ENCODE peak calls at places on chromosomes 6 and 20, in four cellular contexts. F, W, Y and I are unnamed samples.

GRCh38 chr20:51562334-51563140 is 20.0 kb upstream of the NFATC2 start:
- DNase-seq in F (no peak), W (no peak), Y (no peak), I (peak; percentile 63)

GRCh38 chr6:81751388-81752083 is 945 bp downstream of the TENT5A start:
- DNase-seq in F (no peak), W (peak; percentile 21), Y (no peak), I (peak; percentile 44)

GRCh38 chr6:11278207-11278559 is 45.7 kb upstream of the NEDD9 start:
- DNase-seq in F (no peak), W (no peak), Y (peak; percentile 60), I (no peak)

GRCh38 chr6:26183581-26184408 is 96.6 kb downstream of the HFE start:
- DNase-seq in F (no peak), W (no peak), Y (peak; percentile 84), I (peak; percentile 74)

GRCh38 chr6:2196079-2196679 is 49.2 kb downstream of the GMDS start:
- DNase-seq in F (peak; percentile 31), W (peak; percentile 40), Y (peak; percentile 13), I (no peak)

GRCh38 chr6:17945575-17945974 is 41.9 kb downstream of the KIF13A start:
- DNase-seq in F (no peak), W (no peak), Y (no peak), I (no peak)

GRCh38 chr6:53857318-53858094 is 62.7 kb downstream of the LRRC1 start:
- DNase-seq in F (no peak), W (no peak), Y (no peak), I (no peak)

GRCh38 chr6:2029130-2029794 is 216.1 kb downstream of the GMDS start:
- DNase-seq in F (no peak), W (no peak), Y (no peak), I (no peak)

GRCh38 chr6:90471297-90471696 is 115.6 kb downstream of the MAP3K7 start:
- DNase-seq in F (no peak), W (no peak), Y (no peak), I (no peak)

GRCh38 chr20:24102749-24103148 is 114.2 kb upstream of the GGTLC1 start:
- DNase-seq in F (no peak), W (no peak), Y (no peak), I (no peak)

GRCh38 chr6:33492093-33492492 is 37.7 kb downstream of the ZBTB9 start:
- DNase-seq in F (no peak), W (no peak), Y (no peak), I (peak; percentile 17)

GRCh38 chr20:41413169-41413568 is 46.6 kb upstream of the EMILIN3 start:
- DNase-seq in F (no peak), W (no peak), Y (no peak), I (no peak)

GRCh38 chr6:18835976-18836375 is 448.8 kb downstream of the RNF144B start:
- DNase-seq in F (no peak), W (no peak), Y (no peak), I (no peak)

GRCh38 chr20:9409352-9409751 is 105.0 kb upstream of the LAMP5 start:
- DNase-seq in F (no peak), W (no peak), Y (no peak), I (no peak)

GRCh38 chr6:42326248-42326647 is 108.6 kb upstream of the MRPS10 start:
- DNase-seq in F (no peak), W (no peak), Y (no peak), I (no peak)

GRCh38 chr20:62536731-62537401 is 61.1 kb upstream of the GATA5 start:
- DNase-seq in F (no peak), W (no peak), Y (no peak), I (no peak)

GRCh38 chr20:23244207-23244915 is 106.2 kb upstream of the NXT1 start:
- DNase-seq in F (no peak), W (no peak), Y (no peak), I (no peak)

GRCh38 chr20:51890003-51890402 is 87.7 kb upstream of the SALL4 start:
- DNase-seq in F (no peak), W (no peak), Y (no peak), I (no peak)

GRCh38 chr6:54419885-54420284 is 111.6 kb downstream of the TINAG start:
- DNase-seq in F (no peak), W (no peak), Y (no peak), I (no peak)

DNA sequence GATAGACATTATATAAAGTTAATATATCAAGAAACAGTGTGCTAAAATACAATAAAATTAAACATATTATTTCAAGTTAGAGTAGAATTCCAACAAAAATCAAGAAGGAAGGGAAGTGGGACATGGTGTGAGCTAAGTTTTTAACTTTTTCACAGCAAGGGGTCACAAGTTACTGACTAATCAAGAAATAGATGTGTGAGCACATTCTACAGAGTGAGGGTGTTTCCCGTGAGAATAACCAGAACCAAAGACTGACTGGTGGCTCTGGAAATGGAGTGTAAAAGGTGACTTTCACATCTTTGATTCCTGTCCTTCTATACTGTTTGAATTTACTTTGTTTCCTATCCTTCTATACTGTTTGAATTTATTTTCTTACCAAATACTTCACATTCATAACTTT is 206.6 kb downstream of the TASP1 start:
- DNase-seq in F (no peak), W (no peak), Y (no peak), I (no peak)
- TF ChIP-seq NR2C2 in F (no peak), W (no peak), Y (no peak), I (no peak)

GRCh38 chr20:278607-279571 is 11.7 kb downstream of the C20orf96 start:
- DNase-seq in F (no peak), W (no peak), Y (no peak), I (peak; percentile 75)
- TF ChIP-seq CTCF in F (no peak), W (no peak), Y (no peak), I (no peak)

DNA sequence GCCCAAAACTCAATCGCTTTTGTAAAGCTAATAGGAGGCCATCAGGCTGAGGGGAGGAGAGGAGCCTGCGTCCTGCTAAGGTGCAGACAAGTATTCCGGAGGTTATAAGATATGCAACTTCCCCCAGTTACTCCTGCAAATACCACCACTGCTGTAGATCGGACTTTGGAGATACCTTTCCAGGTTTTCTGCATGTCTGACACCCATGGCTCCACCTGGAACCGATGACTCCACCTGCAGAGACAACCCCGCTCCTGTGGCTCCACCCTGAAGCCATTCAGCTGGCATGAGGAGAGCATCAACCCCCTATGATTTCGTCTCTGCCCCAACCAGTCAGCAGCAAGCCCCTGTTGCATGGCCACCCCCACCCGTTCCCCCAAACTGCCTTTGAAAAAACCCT is 59.7 kb upstream of the SAMD5 start:
- DNase-seq in F (no peak), W (no peak), Y (no peak), I (no peak)
- TF ChIP-seq NR2C2 in F (no peak), W (no peak), Y (no peak), I (no peak)

DNA sequence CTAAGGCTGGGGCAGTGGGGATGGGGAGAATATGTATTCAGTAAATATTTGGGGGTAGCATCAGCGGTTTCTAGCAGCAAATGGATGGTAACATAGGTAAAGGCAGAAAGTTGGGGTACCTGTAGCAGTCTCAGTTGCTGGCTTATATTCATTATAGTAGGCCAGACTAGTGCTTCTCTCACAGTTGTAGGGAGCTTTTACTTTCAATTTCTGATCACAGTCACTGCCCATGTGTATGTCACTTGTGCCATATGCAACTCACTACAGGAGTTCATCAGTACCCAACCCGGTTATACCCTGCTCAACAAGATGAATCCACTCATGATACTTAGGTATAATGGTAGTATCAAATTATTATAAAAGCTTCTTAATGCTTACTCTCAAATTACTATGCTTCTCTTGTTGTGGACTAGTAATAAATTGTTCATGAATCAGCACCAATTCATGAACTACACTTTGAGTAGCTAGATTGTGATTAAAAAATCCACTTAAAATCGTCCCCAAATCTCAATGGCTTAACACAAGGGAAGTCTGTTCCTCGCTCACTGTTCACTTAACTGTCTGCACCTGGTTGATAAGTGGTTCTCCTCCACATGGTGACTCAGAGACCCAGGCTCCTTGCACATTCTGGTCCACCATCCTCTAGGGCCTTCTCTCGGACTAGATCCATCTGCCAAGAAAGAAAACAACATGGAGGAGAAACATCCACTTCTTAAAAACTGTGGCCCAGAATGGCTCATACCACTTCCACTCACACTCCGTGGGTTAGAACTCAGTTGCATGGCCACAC is 31.3 kb upstream of the MYLIP start:
- DNase-seq in F (peak; percentile 72), W (no peak), Y (peak; percentile 32), I (no peak)
- TF ChIP-seq CTCF in F (no peak), W (no peak), Y (no peak), I (no peak)

GRCh38 chr6:134658596-134658995 is 291.3 kb downstream of the ALDH8A1 start:
- DNase-seq in F (no peak), W (no peak), Y (no peak), I (no peak)
- TF ChIP-seq NR2C2 in F (no peak), W (no peak), Y (no peak), I (no peak)

DNA sequence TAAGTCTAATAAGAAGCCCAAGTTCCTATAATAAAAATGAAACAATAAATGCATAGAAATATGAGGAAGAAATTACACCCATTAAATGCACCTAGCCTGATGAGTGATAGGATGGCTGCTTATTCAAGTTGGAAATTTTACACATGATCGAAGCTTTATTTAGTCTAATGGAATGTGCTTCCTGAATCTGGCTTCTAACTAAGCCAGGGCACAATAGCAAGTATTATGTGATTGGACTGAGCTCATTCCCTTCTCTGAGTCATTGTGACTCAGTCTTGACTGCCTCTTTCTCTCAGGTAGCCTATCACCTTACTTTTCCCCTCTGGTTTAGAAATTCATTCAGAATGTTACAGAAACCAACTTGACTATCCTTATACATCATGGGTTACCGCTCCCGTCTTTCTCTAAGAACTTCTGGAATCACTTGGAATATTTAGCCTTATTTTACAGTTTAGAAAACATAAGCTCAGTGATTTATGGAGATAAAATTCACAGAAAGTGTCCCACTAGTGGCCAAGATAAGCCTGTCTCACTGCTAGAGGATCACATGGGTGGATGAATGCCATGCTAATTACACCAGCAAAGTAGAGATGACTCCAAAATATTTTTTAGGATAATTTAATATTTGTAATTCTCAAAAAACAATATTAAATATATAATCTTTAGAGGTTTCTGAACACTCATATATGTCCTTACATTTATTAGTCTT is 505.3 kb upstream of the JAG1 start:
- DNase-seq in F (no peak), W (peak; percentile 54), Y (no peak), I (no peak)
- TF ChIP-seq CTCF in F (no peak), W (no peak), Y (no peak), I (no peak)

DNA sequence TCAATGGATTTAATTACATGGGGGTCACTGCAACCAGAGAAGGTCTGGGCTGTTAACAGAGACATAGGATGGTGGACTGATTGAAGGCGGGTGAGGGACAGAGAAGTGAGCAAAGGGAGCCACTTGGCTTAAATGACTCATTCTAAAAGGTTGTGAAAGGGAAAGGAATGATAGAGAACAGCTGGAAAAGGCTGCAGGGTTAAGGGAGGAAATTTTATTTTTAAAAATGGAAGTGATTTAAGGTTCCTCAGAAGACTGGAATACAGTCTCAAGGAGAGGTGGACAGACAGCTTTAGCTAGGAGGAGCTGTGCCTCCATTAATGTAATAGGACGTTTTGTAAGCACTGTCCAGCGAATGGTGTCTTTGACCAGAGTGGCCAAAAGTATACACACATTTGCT is 46.7 kb downstream of the RGS17 start:
- DNase-seq in F (no peak), W (no peak), Y (no peak), I (no peak)
- TF ChIP-seq NR2C2 in F (no peak), W (no peak), Y (no peak), I (no peak)

GRCh38 chr20:44651507-44652373 is at the start of gene ADA:
- DNase-seq in F (peak; percentile 76), W (peak; percentile 47), Y (no peak), I (peak; percentile 59)
- TF ChIP-seq CTCF in F (no peak), W (no peak), Y (no peak), I (no peak)

GRCh38 chr6:150373260-150373701 is 4.5 kb downstream of the IYD start:
- DNase-seq in F (no peak), W (no peak), Y (no peak), I (no peak)
- TF ChIP-seq NR2C2 in F (no peak), W (no peak), Y (no peak), I (no peak)